ENCODE peak calls at places on chromosomes 6 and 20, in nine cellular contexts. One of them, this sample, is unnamed.

GRCh38 chr6:149935246-149935645 is 6.6 kb upstream of the ULBP2 start:
- DNase-seq in EL: peak
- DNase-seq in lower lobe of right lung: no peak
- DNase-seq in ELR: peak
- DNase-seq in AG04450: no peak
- DNase-seq in adrenal gland: no peak
- DNase-seq in NCI-H526 treated with DMSO at 0.1 percent for 48 hours: no peak
- DNase-seq in mesothelial cell of epicardium: no peak
- DNase-seq in T-helper 17 cell: no peak
- DNase-seq in this sample: no peak

GRCh38 chr20:20233041-20233514 is 134.8 kb upstream of the INSM1 start:
- DNase-seq in EL: no peak
- DNase-seq in lower lobe of right lung: no peak
- DNase-seq in ELR: no peak
- DNase-seq in AG04450: no peak
- DNase-seq in adrenal gland: peak
- DNase-seq in NCI-H526 treated with DMSO at 0.1 percent for 48 hours: no peak
- DNase-seq in mesothelial cell of epicardium: no peak
- DNase-seq in T-helper 17 cell: no peak
- DNase-seq in this sample: no peak

GRCh38 chr20:37529214-37529967 is 1.7 kb upstream of the BLCAP start:
- DNase-seq in EL: no peak
- DNase-seq in lower lobe of right lung: no peak
- DNase-seq in ELR: no peak
- DNase-seq in AG04450: no peak
- DNase-seq in adrenal gland: peak
- DNase-seq in NCI-H526 treated with DMSO at 0.1 percent for 48 hours: no peak
- DNase-seq in mesothelial cell of epicardium: no peak
- DNase-seq in T-helper 17 cell: no peak
- DNase-seq in this sample: no peak

GRCh38 chr20:50514750-50515149 is 4.6 kb downstream of the PTPN1 start:
- DNase-seq in EL: no peak
- DNase-seq in lower lobe of right lung: no peak
- DNase-seq in ELR: no peak
- DNase-seq in AG04450: no peak
- DNase-seq in adrenal gland: no peak
- DNase-seq in NCI-H526 treated with DMSO at 0.1 percent for 48 hours: no peak
- DNase-seq in mesothelial cell of epicardium: no peak
- DNase-seq in T-helper 17 cell: no peak
- DNase-seq in this sample: no peak

GRCh38 chr6:163813979-163814493 is 399.5 kb downstream of the QKI start:
- DNase-seq in EL: no peak
- DNase-seq in lower lobe of right lung: no peak
- DNase-seq in ELR: no peak
- DNase-seq in AG04450: no peak
- DNase-seq in adrenal gland: no peak
- DNase-seq in NCI-H526 treated with DMSO at 0.1 percent for 48 hours: no peak
- DNase-seq in mesothelial cell of epicardium: no peak
- DNase-seq in T-helper 17 cell: no peak
- DNase-seq in this sample: no peak

GRCh38 chr20:47265214-47265613 is 91.3 kb downstream of the ZMYND8 start:
- DNase-seq in EL: no peak
- DNase-seq in lower lobe of right lung: no peak
- DNase-seq in ELR: no peak
- DNase-seq in AG04450: no peak
- DNase-seq in adrenal gland: no peak
- DNase-seq in NCI-H526 treated with DMSO at 0.1 percent for 48 hours: no peak
- DNase-seq in mesothelial cell of epicardium: no peak
- DNase-seq in T-helper 17 cell: no peak
- DNase-seq in this sample: no peak

GRCh38 chr6:89707766-89708165 is 69.2 kb upstream of the LYRM2 start:
- DNase-seq in EL: no peak
- DNase-seq in lower lobe of right lung: no peak
- DNase-seq in ELR: no peak
- DNase-seq in AG04450: no peak
- DNase-seq in adrenal gland: no peak
- DNase-seq in NCI-H526 treated with DMSO at 0.1 percent for 48 hours: no peak
- DNase-seq in mesothelial cell of epicardium: no peak
- DNase-seq in T-helper 17 cell: no peak
- DNase-seq in this sample: no peak

GRCh38 chr6:129766959-129767728 is 57.2 kb upstream of the ARHGAP18 start:
- DNase-seq in EL: peak
- DNase-seq in lower lobe of right lung: peak
- DNase-seq in ELR: peak
- DNase-seq in AG04450: peak
- DNase-seq in adrenal gland: peak
- DNase-seq in NCI-H526 treated with DMSO at 0.1 percent for 48 hours: peak
- DNase-seq in mesothelial cell of epicardium: peak
- DNase-seq in T-helper 17 cell: peak
- DNase-seq in this sample: peak

GRCh38 chr20:62320581-62321354 is 18.0 kb downstream of the ADRM1 start:
- DNase-seq in EL: no peak
- DNase-seq in lower lobe of right lung: no peak
- DNase-seq in ELR: peak
- DNase-seq in AG04450: no peak
- DNase-seq in adrenal gland: no peak
- DNase-seq in NCI-H526 treated with DMSO at 0.1 percent for 48 hours: no peak
- DNase-seq in mesothelial cell of epicardium: no peak
- DNase-seq in T-helper 17 cell: no peak
- DNase-seq in this sample: no peak